ENCODE peak calls at places on chromosomes 4 and X, in five cellular contexts. S is mammary epithelial cell, O is Peyer's patch, P is heart left ventricle, F is A673. W is an unnamed sample. For H3K36me3 and H3K4me1, the result is how much of the 10 kb centered on the place peaks cover.

GRCh38 chr4:17336524-17336941 is 175.4 kb downstream of the QDPR start:
- DNase-seq in F (no peak), O (no peak), S (peak), P (no peak), W (no peak)

GRCh38 chr4:45036677-45037076 is 310.3 kb upstream of the GNPDA2 start:
- DNase-seq in O (no peak), F (peak), P (no peak), S (peak), W (no peak)

GRCh38 chr4:76896731-76897521 is 1.0 kb downstream of the SOWAHB start:
- DNase-seq in P (no peak), O (peak), S (peak), F (peak), W (no peak)

GRCh38 chr4:94406668-94407437 is 44.9 kb upstream of the PDLIM5 start:
- DNase-seq in O (no peak), P (peak), F (peak), S (peak), W (peak)

GRCh38 chr4:42638276-42638675 is 18.6 kb downstream of the ATP8A1 start:
- DNase-seq in O (no peak), P (no peak), F (no peak), S (no peak), W (no peak)

GRCh38 chr4:61336911-61337310 is 136.8 kb downstream of the ADGRL3 start:
- DNase-seq in S (no peak), P (no peak), F (no peak), O (no peak), W (peak)

GRCh38 chrX:2901367-2902036 is 27.6 kb downstream of the ARSD start:
- DNase-seq in F (peak), O (no peak), P (no peak), S (no peak), W (no peak)

GRCh38 chr4:187179086-187180070 is 455.7 kb upstream of the FAT1 start:
- DNase-seq in S (no peak), P (no peak), F (no peak), O (no peak), W (no peak)

GRCh38 chr4:6619466-6620255 is 20.8 kb upstream of the MRFAP1 start:
- DNase-seq in O (no peak), F (no peak), S (no peak), P (no peak), W (no peak)

GRCh38 chrX:116292183-116292582 is 121.6 kb downstream of the AGTR2 start:
- DNase-seq in S (no peak), P (no peak), F (no peak), O (no peak), W (no peak)

GRCh38 chrX:30889147-30890125 is at the start of gene TAB3:
- DNase-seq in S (peak), F (peak), P (peak), O (peak), W (peak)

GRCh38 chr4:186889876-186890643 is 166.4 kb upstream of the FAT1 start:
- DNase-seq in S (no peak), F (no peak), P (no peak), O (no peak), W (no peak)

GRCh38 chrX:5176766-5177165 is 1051.9 kb downstream of the NLGN4X start:
- DNase-seq in P (no peak), S (no peak), O (no peak), F (peak), W (no peak)

GRCh38 chrX:122475306-122475705 is 708.8 kb upstream of the GRIA3 start:
- DNase-seq in P (no peak), F (no peak), S (peak), O (no peak), W (no peak)

GRCh38 chrX:129957241-129958099 is 25.0 kb upstream of the BCORL1 start:
- DNase-seq in F (peak), S (no peak), P (peak), O (peak), W (no peak)

GRCh38 chr4:154467886-154468285 is 23.7 kb downstream of the DCHS2 start:
- DNase-seq in F (no peak), S (peak), O (no peak), P (no peak), W (no peak)

GRCh38 chr4:154466336-154466735 is 25.3 kb downstream of the DCHS2 start:
- DNase-seq in O (no peak), S (no peak), F (no peak), P (no peak), W (peak)

GRCh38 chr4:154465085-154465484 is 26.5 kb downstream of the DCHS2 start:
- DNase-seq in F (no peak), P (no peak), S (peak), O (no peak), W (no peak)

DNA sequence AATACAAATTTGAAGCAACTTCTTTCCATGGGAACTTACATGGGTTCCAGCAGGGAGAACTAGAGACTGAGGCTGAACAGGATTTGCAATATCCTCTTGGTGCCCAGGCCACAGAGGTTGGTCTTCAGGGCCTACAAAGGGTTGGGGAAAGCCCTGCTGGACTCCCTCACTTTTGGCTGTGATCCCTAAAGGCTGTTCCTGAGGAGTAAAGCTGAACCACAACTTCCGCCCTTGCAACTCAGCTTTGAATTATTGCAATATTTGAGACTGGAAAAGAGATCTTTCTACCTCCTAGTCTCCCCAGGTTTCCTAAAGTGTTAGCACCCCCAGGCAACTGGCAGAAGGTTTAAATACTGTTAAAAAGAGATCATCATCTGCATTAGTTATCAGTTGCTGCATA is 26.9 kb downstream of the DCHS2 start:
- DNase-seq in F (no peak), S (peak), P (no peak), O (no peak), W (no peak)
- H3K36me3 ChIP-seq in F (under half), S (under half), P (under half), O (under half), W (under half)

DNA sequence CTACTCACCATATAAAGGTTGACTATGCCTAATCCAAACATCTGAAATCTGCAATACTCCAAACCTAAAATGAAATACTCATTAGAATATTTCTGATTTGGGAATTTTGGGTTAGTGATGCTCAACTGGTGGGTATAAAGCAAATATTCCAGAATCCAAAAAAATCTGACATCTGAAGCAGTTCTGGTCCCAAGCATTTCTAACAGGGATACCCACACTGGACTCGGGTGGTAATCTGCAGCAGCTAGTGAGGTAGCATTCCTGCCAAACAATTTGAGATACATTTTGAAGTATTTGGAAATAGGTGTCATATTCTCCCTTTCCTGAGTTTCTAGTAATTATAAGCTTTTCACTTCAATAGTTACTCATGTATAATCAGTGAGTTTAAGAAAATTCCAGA is 49.6 kb upstream of the RPA4 start:
- DNase-seq in P (no peak), F (no peak), S (no peak), O (no peak), W (no peak)
- H3K4me1 ChIP-seq in P (under half), F (under half), S (under half), O (under half), W (under half)

DNA sequence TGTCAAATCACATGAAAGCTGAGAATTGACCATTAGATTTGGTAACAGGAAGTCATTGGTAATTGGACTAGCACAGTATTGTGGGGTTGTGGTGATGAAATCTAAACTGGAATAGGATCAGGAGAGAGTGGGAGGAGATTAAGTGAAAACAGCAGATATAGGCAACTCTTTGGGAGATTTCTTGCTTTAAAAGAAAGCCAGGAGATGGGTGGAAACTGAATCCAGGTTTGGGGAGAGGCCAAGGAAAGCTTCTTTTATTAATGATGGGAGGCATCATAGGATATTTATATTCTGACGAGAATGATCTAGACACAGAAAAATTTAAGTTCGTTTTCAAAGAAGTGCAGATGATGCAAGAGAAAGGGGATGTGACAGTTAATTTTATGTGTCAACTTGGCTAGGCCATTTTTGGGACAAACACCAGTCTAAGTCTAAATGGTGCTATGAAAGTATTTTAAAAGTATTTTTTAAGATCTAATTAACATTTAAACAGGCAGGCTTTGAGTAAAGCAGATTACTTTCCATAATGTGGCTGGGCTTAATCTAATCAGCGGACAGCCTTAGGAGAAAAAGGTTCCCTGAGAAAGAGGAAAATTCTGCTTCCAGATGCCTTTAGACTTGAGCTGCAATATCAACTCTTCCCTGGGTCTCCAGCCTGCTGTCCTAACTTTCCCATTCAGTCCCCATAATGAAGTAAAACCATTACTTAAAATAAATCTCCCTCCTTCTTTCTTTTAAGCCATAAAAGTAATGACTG is 24.7 kb downstream of the SEC24D start:
- DNase-seq in S (no peak), F (peak), P (no peak), O (no peak), W (no peak)
- H3K36me3 ChIP-seq in S (under half), F (under half), P (half or more), O (under half), W (under half)

DNA sequence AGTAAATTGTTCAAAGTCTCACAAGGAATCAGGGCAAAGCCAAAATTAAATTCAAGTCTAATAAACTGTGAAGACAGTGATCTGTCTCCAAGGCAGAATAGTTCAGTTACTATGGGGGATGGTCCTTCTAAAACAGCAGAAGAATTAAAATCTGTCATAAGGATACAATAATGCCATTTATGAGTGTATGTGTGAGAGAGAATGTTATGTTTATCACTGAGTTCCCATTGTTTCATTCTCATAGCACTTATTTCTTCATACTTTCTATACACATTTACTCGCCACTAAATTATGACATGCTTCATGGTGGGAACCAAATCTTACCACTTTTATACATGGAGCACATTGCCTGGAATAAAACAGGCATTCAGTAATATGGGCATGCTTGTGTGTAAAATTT is 102.5 kb downstream of the AMMECR1 start:
- DNase-seq in S (no peak), F (no peak), O (no peak), P (no peak), W (no peak)
- H3K4me1 ChIP-seq in S (under half), F (under half), O (under half), P (under half), W (under half)

DNA sequence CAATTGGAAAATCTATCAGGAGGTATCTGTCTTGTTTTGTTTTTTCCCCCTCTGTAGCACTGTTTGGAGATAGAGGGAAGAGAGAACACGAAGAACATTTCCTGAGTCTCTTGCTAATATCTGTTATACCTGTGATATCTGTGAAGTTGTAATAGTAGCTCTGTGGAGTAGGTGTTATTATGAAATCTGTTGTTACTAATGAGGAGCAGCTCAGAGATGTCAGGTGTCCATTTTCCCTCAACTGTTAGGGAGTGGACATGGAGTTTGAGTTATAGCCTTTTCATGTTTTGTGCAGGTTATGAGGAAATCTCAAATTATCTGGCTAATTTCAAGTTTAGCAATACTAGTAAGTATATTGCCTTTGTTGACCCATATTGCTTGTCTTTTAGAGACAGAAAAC is 52.4 kb downstream of the SEC24B start:
- DNase-seq in P (no peak), F (no peak), S (no peak), O (no peak), W (no peak)
- H3K36me3 ChIP-seq in P (under half), F (under half), S (under half), O (under half), W (under half)

GRCh38 chr4:183576701-183577100 is 71.8 kb downstream of the ING2 start:
- DNase-seq in O (no peak), P (no peak), F (no peak), S (no peak), W (no peak)

GRCh38 chr4:183586824-183587223 is 72.2 kb downstream of the RWDD4 start:
- DNase-seq in O (no peak), F (no peak), S (no peak), P (no peak), W (no peak)

GRCh38 chr4:183580370-183580769 is 75.5 kb downstream of the ING2 start:
- DNase-seq in P (no peak), S (no peak), O (no peak), F (no peak), W (no peak)

GRCh38 chr4:183580849-183581248 is 76.0 kb downstream of the ING2 start:
- DNase-seq in F (no peak), S (no peak), O (no peak), P (no peak), W (no peak)
- H3K4me1 ChIP-seq in F (under half), S (under half), O (under half), P (under half), W (under half)

DNA sequence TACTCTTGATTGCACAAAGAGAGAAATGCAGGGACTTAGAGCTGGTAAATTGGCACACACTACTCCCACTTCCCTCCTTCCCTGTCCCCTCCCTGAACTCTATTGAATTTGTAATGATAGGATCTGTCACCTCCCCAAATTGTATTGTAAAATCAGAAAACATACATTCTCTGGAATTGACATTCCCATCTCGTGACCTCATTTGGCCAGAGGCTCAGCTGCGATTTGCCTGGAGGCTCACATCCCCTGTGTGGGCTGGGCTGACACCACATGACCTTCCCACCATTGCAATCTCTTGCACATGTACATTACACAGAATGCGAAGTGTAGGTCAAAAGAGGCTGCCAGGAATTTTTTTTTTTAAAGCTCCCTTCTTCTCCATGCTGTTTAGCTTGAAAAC is 172.1 kb downstream of the MID1IP1 start:
- DNase-seq in F (no peak), O (no peak), P (no peak), S (no peak), W (no peak)
- H3K36me3 ChIP-seq in F (under half), O (under half), P (under half), S (under half), W (under half)

GRCh38 chr4:75004755-75005668 is 72.1 kb downstream of the PARM1 start:
- DNase-seq in O (no peak), F (no peak), P (peak), S (peak), W (no peak)

GRCh38 chr4:75003979-75004378 is 71.1 kb downstream of the PARM1 start:
- DNase-seq in S (no peak), P (no peak), O (no peak), F (no peak), W (no peak)

GRCh38 chr4:75005727-75006126 is 72.8 kb downstream of the PARM1 start:
- DNase-seq in P (no peak), F (no peak), S (no peak), O (no peak), W (no peak)

GRCh38 chr4:74999714-75000309 is 66.9 kb downstream of the PARM1 start:
- DNase-seq in P (no peak), O (no peak), F (no peak), S (no peak), W (no peak)

GRCh38 chr4:75002381-75002780 is 69.5 kb downstream of the PARM1 start:
- DNase-seq in F (no peak), S (no peak), P (no peak), O (no peak), W (no peak)
- H3K4me1 ChIP-seq in F (under half), S (under half), P (under half), O (under half), W (under half)

W was measured in iPS DF 6.9.